ENCODE peak calls at places on chromosomes 5 and 9, in six cellular contexts. One of them, this sample, is unnamed.

GRCh38 chr5:159099049-159099760 is 511 bp downstream of the EBF1 start:
- DNase-seq in sigmoid colon: no peak
- DNase-seq in CD4-positive, alpha-beta T cell: peak; percentile 13
- DNase-seq in GM23248: peak; percentile 86
- DNase-seq in aorta: peak; percentile 62
- DNase-seq in right atrium auricular region: no peak
- DNase-seq in this sample: no peak

GRCh38 chr5:57267796-57268195 is 93.9 kb downstream of the GPBP1 start:
- DNase-seq in sigmoid colon: no peak
- DNase-seq in CD4-positive, alpha-beta T cell: no peak
- DNase-seq in GM23248: no peak
- DNase-seq in aorta: no peak
- DNase-seq in right atrium auricular region: no peak
- DNase-seq in this sample: no peak

GRCh38 chr5:37933586-37933985 is 93.7 kb upstream of the GDNF start:
- DNase-seq in sigmoid colon: no peak
- DNase-seq in CD4-positive, alpha-beta T cell: no peak
- DNase-seq in GM23248: no peak
- DNase-seq in aorta: no peak
- DNase-seq in right atrium auricular region: no peak
- DNase-seq in this sample: no peak

GRCh38 chr5:146342882-146343865 is 4.5 kb downstream of the POU4F3 start:
- DNase-seq in sigmoid colon: no peak
- DNase-seq in CD4-positive, alpha-beta T cell: no peak
- DNase-seq in GM23248: no peak
- DNase-seq in aorta: no peak
- DNase-seq in right atrium auricular region: no peak
- DNase-seq in this sample: no peak

GRCh38 chr5:33313150-33313549 is 127.6 kb upstream of the TARS1 start:
- DNase-seq in sigmoid colon: no peak
- DNase-seq in CD4-positive, alpha-beta T cell: no peak
- DNase-seq in GM23248: peak; percentile 92
- DNase-seq in aorta: no peak
- DNase-seq in right atrium auricular region: no peak
- DNase-seq in this sample: no peak

GRCh38 chr9:93193373-93193725 is 9.4 kb downstream of the WNK2 start:
- DNase-seq in sigmoid colon: no peak
- DNase-seq in CD4-positive, alpha-beta T cell: no peak
- DNase-seq in GM23248: no peak
- DNase-seq in aorta: no peak
- DNase-seq in right atrium auricular region: no peak
- DNase-seq in this sample: peak; percentile 65

GRCh38 chr5:154470949-154471870 is 6.8 kb downstream of the HAND1 start:
- DNase-seq in sigmoid colon: no peak
- DNase-seq in CD4-positive, alpha-beta T cell: no peak
- DNase-seq in GM23248: no peak
- DNase-seq in aorta: no peak
- DNase-seq in right atrium auricular region: no peak
- DNase-seq in this sample: no peak

GRCh38 chr5:8756498-8757084 is 789.3 kb downstream of the SEMA5A start:
- DNase-seq in sigmoid colon: no peak
- DNase-seq in CD4-positive, alpha-beta T cell: no peak
- DNase-seq in GM23248: peak; percentile 60
- DNase-seq in aorta: no peak
- DNase-seq in right atrium auricular region: no peak
- DNase-seq in this sample: peak; percentile 72

GRCh38 chr5:150510460-150511263 is 2.7 kb downstream of the NDST1 start:
- DNase-seq in sigmoid colon: no peak
- DNase-seq in CD4-positive, alpha-beta T cell: no peak
- DNase-seq in GM23248: peak; percentile 20
- DNase-seq in aorta: no peak
- DNase-seq in right atrium auricular region: no peak
- DNase-seq in this sample: no peak

GRCh38 chr9:19464764-19465570 is 56.2 kb downstream of the ACER2 start:
- DNase-seq in sigmoid colon: peak; percentile 90
- DNase-seq in CD4-positive, alpha-beta T cell: peak; percentile 60
- DNase-seq in GM23248: peak; percentile 92
- DNase-seq in aorta: peak; percentile 75
- DNase-seq in right atrium auricular region: peak; percentile 72
- DNase-seq in this sample: peak; percentile 79

GRCh38 chr5:98825582-98826375 is 52.3 kb downstream of the RGMB start:
- DNase-seq in sigmoid colon: no peak
- DNase-seq in CD4-positive, alpha-beta T cell: no peak
- DNase-seq in GM23248: no peak
- DNase-seq in aorta: no peak
- DNase-seq in right atrium auricular region: no peak
- DNase-seq in this sample: no peak

GRCh38 chr5:135008981-135009735 is 24.9 kb downstream of the PITX1 start:
- DNase-seq in sigmoid colon: peak; percentile 44
- DNase-seq in CD4-positive, alpha-beta T cell: no peak
- DNase-seq in GM23248: no peak
- DNase-seq in aorta: no peak
- DNase-seq in right atrium auricular region: no peak
- DNase-seq in this sample: no peak

GRCh38 chr5:38208782-38209378 is 49.5 kb upstream of the EGFLAM start:
- DNase-seq in sigmoid colon: no peak
- DNase-seq in CD4-positive, alpha-beta T cell: no peak
- DNase-seq in GM23248: peak; percentile 71
- DNase-seq in aorta: no peak
- DNase-seq in right atrium auricular region: no peak
- DNase-seq in this sample: no peak

GRCh38 chr9:35758475-35759050 is 4.5 kb upstream of the MSMP start:
- DNase-seq in sigmoid colon: no peak
- DNase-seq in CD4-positive, alpha-beta T cell: no peak
- DNase-seq in GM23248: no peak
- DNase-seq in aorta: no peak
- DNase-seq in right atrium auricular region: no peak
- DNase-seq in this sample: no peak

GRCh38 chr5:54883374-54884194 is 101.8 kb downstream of the ESM1 start:
- DNase-seq in sigmoid colon: peak; percentile 84
- DNase-seq in CD4-positive, alpha-beta T cell: no peak
- DNase-seq in GM23248: peak; percentile 66
- DNase-seq in aorta: peak; percentile 69
- DNase-seq in right atrium auricular region: no peak
- DNase-seq in this sample: no peak

GRCh38 chr9:73050887-73051550 is 98.2 kb upstream of the ALDH1A1 start:
- DNase-seq in sigmoid colon: no peak
- DNase-seq in CD4-positive, alpha-beta T cell: no peak
- DNase-seq in GM23248: no peak
- DNase-seq in aorta: no peak
- DNase-seq in right atrium auricular region: no peak
- DNase-seq in this sample: no peak

GRCh38 chr9:129312731-129313130 is 134.7 kb upstream of the IER5L start:
- DNase-seq in sigmoid colon: peak; percentile 43
- DNase-seq in CD4-positive, alpha-beta T cell: no peak
- DNase-seq in GM23248: no peak
- DNase-seq in aorta: no peak
- DNase-seq in right atrium auricular region: no peak
- DNase-seq in this sample: no peak

GRCh38 chr5:146192571-146193043 is 10.2 kb upstream of the LARS1 start:
- DNase-seq in sigmoid colon: no peak
- DNase-seq in CD4-positive, alpha-beta T cell: no peak
- DNase-seq in GM23248: no peak
- DNase-seq in aorta: no peak
- DNase-seq in right atrium auricular region: no peak
- DNase-seq in this sample: no peak

GRCh38 chr9:120110520-120110919 is 469.4 kb downstream of the CDK5RAP2 start:
- DNase-seq in sigmoid colon: no peak
- DNase-seq in CD4-positive, alpha-beta T cell: no peak
- DNase-seq in GM23248: no peak
- DNase-seq in aorta: no peak
- DNase-seq in right atrium auricular region: no peak
- DNase-seq in this sample: peak; percentile 22

GRCh38 chr9:104091708-104092107 is 2.4 kb upstream of the SMC2 start:
- DNase-seq in sigmoid colon: peak; percentile 83
- DNase-seq in CD4-positive, alpha-beta T cell: no peak
- DNase-seq in GM23248: peak; percentile 67
- DNase-seq in aorta: peak; percentile 53
- DNase-seq in right atrium auricular region: peak; percentile 61
- DNase-seq in this sample: no peak

GRCh38 chr5:2370626-2371418 is 380.7 kb downstream of the IRX2 start:
- DNase-seq in sigmoid colon: no peak
- DNase-seq in CD4-positive, alpha-beta T cell: no peak
- DNase-seq in GM23248: no peak
- DNase-seq in aorta: no peak
- DNase-seq in right atrium auricular region: peak; percentile 53
- DNase-seq in this sample: no peak

GRCh38 chr9:92977279-92977678 is 30.0 kb downstream of the FGD3 start:
- DNase-seq in sigmoid colon: no peak
- DNase-seq in CD4-positive, alpha-beta T cell: no peak
- DNase-seq in GM23248: no peak
- DNase-seq in aorta: no peak
- DNase-seq in right atrium auricular region: no peak
- DNase-seq in this sample: no peak

GRCh38 chr5:116671211-116671736 is 96.7 kb upstream of the SEMA6A start:
- DNase-seq in sigmoid colon: no peak
- DNase-seq in CD4-positive, alpha-beta T cell: no peak
- DNase-seq in GM23248: no peak
- DNase-seq in aorta: no peak
- DNase-seq in right atrium auricular region: no peak
- DNase-seq in this sample: no peak

GRCh38 chr5:36422957-36423356 is 121.3 kb upstream of the RANBP3L start:
- DNase-seq in sigmoid colon: no peak
- DNase-seq in CD4-positive, alpha-beta T cell: no peak
- DNase-seq in GM23248: peak; percentile 68
- DNase-seq in aorta: no peak
- DNase-seq in right atrium auricular region: no peak
- DNase-seq in this sample: no peak

GRCh38 chr9:134174073-134174449 is 9.7 kb upstream of the RNU6ATAC start:
- DNase-seq in sigmoid colon: peak; percentile 66
- DNase-seq in CD4-positive, alpha-beta T cell: no peak
- DNase-seq in GM23248: no peak
- DNase-seq in aorta: peak; percentile 73
- DNase-seq in right atrium auricular region: no peak
- DNase-seq in this sample: no peak

GRCh38 chr5:142405023-142405422 is 80.2 kb upstream of the SPRY4 start:
- DNase-seq in sigmoid colon: no peak
- DNase-seq in CD4-positive, alpha-beta T cell: no peak
- DNase-seq in GM23248: no peak
- DNase-seq in aorta: no peak
- DNase-seq in right atrium auricular region: no peak
- DNase-seq in this sample: no peak
- H3K27ac ChIP-seq in sigmoid colon: no peak overlapping the region
- H3K27ac ChIP-seq in CD4-positive, alpha-beta T cell: no peak overlapping the region
- H3K27ac ChIP-seq in GM23248: no peak overlapping the region
- H3K27ac ChIP-seq in aorta: no peak overlapping the region
- H3K27ac ChIP-seq in right atrium auricular region: no peak overlapping the region
- H3K27ac ChIP-seq in this sample: no peak overlapping the region

DNA sequence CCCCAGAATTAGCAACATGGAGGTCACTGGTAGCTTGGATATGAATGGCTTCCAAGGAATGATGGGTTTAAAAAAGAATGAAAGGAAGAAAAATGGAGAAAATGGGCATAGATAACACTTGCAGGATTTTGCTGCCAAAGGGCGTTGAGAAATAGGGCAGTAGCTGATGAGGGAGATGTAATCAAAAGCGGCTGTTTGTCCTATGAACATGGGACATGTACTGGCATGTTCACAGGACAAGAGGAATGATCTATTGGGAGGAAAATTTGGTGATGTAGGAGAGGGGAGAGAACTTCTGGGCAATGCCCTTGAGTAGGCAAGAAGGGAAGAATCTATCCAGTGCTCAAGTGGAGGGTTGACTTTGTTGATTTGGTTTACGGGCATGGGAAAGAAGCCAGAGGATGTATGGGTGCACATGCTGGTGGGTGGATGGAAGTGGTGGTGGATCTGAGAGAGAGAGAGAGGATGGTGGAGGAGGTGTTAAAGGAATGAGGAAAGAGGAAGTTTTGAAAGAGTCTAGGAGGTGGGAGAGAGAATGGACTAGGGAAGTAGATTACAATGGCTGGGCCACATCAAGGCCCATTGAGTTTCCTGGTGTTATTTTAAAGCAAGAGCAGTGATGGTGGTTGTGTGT is 115.1 kb upstream of the MVB12B start:
- DNase-seq in sigmoid colon: no peak
- DNase-seq in CD4-positive, alpha-beta T cell: no peak
- DNase-seq in GM23248: no peak
- DNase-seq in aorta: no peak
- DNase-seq in right atrium auricular region: no peak
- DNase-seq in this sample: no peak
- H3K27me3 ChIP-seq in sigmoid colon: no peaks in the 10 kb centered on the region
- H3K27me3 ChIP-seq in CD4-positive, alpha-beta T cell: peaks cover 12% of the 10 kb centered on the region
- H3K27me3 ChIP-seq in GM23248: peaks cover 9% of the 10 kb centered on the region
- H3K27me3 ChIP-seq in aorta: no peaks in the 10 kb centered on the region
- H3K27me3 ChIP-seq in right atrium auricular region: no peaks in the 10 kb centered on the region
- H3K27me3 ChIP-seq in this sample: no peaks in the 10 kb centered on the region

GRCh38 chr5:66742083-66742895 is 146.1 kb downstream of the MAST4 start:
- DNase-seq in sigmoid colon: no peak
- DNase-seq in CD4-positive, alpha-beta T cell: no peak
- DNase-seq in GM23248: no peak
- DNase-seq in aorta: no peak
- DNase-seq in right atrium auricular region: no peak
- DNase-seq in this sample: no peak
- H3K27ac ChIP-seq in sigmoid colon: no peak overlapping the region
- H3K27ac ChIP-seq in CD4-positive, alpha-beta T cell: no peak overlapping the region
- H3K27ac ChIP-seq in GM23248: no peak overlapping the region
- H3K27ac ChIP-seq in aorta: no peak overlapping the region
- H3K27ac ChIP-seq in right atrium auricular region: no peak overlapping the region
- H3K27ac ChIP-seq in this sample: no peak overlapping the region

GRCh38 chr5:147743012-147743411 is 39.5 kb downstream of the JAKMIP2 start:
- DNase-seq in sigmoid colon: no peak
- DNase-seq in CD4-positive, alpha-beta T cell: no peak
- DNase-seq in GM23248: no peak
- DNase-seq in aorta: no peak
- DNase-seq in right atrium auricular region: no peak
- DNase-seq in this sample: no peak
- H3K27me3 ChIP-seq in sigmoid colon: no peaks in the 10 kb centered on the region
- H3K27me3 ChIP-seq in CD4-positive, alpha-beta T cell: no peaks in the 10 kb centered on the region
- H3K27me3 ChIP-seq in GM23248: no peaks in the 10 kb centered on the region
- H3K27me3 ChIP-seq in aorta: no peaks in the 10 kb centered on the region
- H3K27me3 ChIP-seq in right atrium auricular region: no peaks in the 10 kb centered on the region
- H3K27me3 ChIP-seq in this sample: no peaks in the 10 kb centered on the region